ENCODE peak calls at places on chromosomes 11 and 22, in nine cellular contexts. One of them, this sample, is unnamed.

GRCh38 chr11:104163100-104164027 is 583 bp downstream of the PDGFD start:
- DNase-seq in HuH-7.5: peak
- DNase-seq in mesendoderm: peak
- DNase-seq in adipocyte: peak
- DNase-seq in effector memory CD8-positive, alpha-beta T cell: peak
- DNase-seq in activated CD8-positive, alpha-beta memory T cell treated with anti-CD3 and anti-CD28 coated beads for 48 hours: no peak
- DNase-seq in activated CD4-positive, alpha-beta T cell treated with anti-CD3 and anti-CD28 coated beads for 48 hours: no peak
- DNase-seq in A673: no peak
- DNase-seq in kidney epithelial cell: no peak
- DNase-seq in this sample: peak

GRCh38 chr11:70934999-70935768 is 317.2 kb downstream of the SHANK2 start:
- DNase-seq in effector memory CD8-positive, alpha-beta T cell: no peak
- DNase-seq in activated CD8-positive, alpha-beta memory T cell treated with anti-CD3 and anti-CD28 coated beads for 48 hours: no peak
- DNase-seq in A673: no peak
- DNase-seq in HuH-7.5: no peak
- DNase-seq in adipocyte: peak
- DNase-seq in activated CD4-positive, alpha-beta T cell treated with anti-CD3 and anti-CD28 coated beads for 48 hours: no peak
- DNase-seq in mesendoderm: no peak
- DNase-seq in kidney epithelial cell: no peak
- DNase-seq in this sample: no peak

GRCh38 chr11:46465683-46466082 is 74.1 kb upstream of the CHRM4 start:
- DNase-seq in activated CD8-positive, alpha-beta memory T cell treated with anti-CD3 and anti-CD28 coated beads for 48 hours: no peak
- DNase-seq in mesendoderm: no peak
- DNase-seq in activated CD4-positive, alpha-beta T cell treated with anti-CD3 and anti-CD28 coated beads for 48 hours: no peak
- DNase-seq in A673: no peak
- DNase-seq in effector memory CD8-positive, alpha-beta T cell: no peak
- DNase-seq in adipocyte: no peak
- DNase-seq in kidney epithelial cell: no peak
- DNase-seq in HuH-7.5: no peak
- DNase-seq in this sample: no peak

GRCh38 chr11:70091651-70092050 is 13.5 kb downstream of the ANO1 start:
- DNase-seq in mesendoderm: no peak
- DNase-seq in kidney epithelial cell: no peak
- DNase-seq in HuH-7.5: no peak
- DNase-seq in A673: no peak
- DNase-seq in adipocyte: no peak
- DNase-seq in effector memory CD8-positive, alpha-beta T cell: no peak
- DNase-seq in activated CD4-positive, alpha-beta T cell treated with anti-CD3 and anti-CD28 coated beads for 48 hours: no peak
- DNase-seq in activated CD8-positive, alpha-beta memory T cell treated with anti-CD3 and anti-CD28 coated beads for 48 hours: no peak
- DNase-seq in this sample: no peak

GRCh38 chr11:59191899-59192298 is 20.0 kb downstream of the DTX4 start:
- DNase-seq in adipocyte: no peak
- DNase-seq in HuH-7.5: no peak
- DNase-seq in A673: no peak
- DNase-seq in kidney epithelial cell: no peak
- DNase-seq in activated CD4-positive, alpha-beta T cell treated with anti-CD3 and anti-CD28 coated beads for 48 hours: no peak
- DNase-seq in activated CD8-positive, alpha-beta memory T cell treated with anti-CD3 and anti-CD28 coated beads for 48 hours: no peak
- DNase-seq in mesendoderm: no peak
- DNase-seq in effector memory CD8-positive, alpha-beta T cell: no peak
- DNase-seq in this sample: no peak

GRCh38 chr11:64058494-64058893 is 22.8 kb downstream of the FLRT1 start:
- DNase-seq in effector memory CD8-positive, alpha-beta T cell: no peak
- DNase-seq in kidney epithelial cell: no peak
- DNase-seq in adipocyte: no peak
- DNase-seq in HuH-7.5: no peak
- DNase-seq in activated CD4-positive, alpha-beta T cell treated with anti-CD3 and anti-CD28 coated beads for 48 hours: no peak
- DNase-seq in activated CD8-positive, alpha-beta memory T cell treated with anti-CD3 and anti-CD28 coated beads for 48 hours: no peak
- DNase-seq in A673: no peak
- DNase-seq in mesendoderm: no peak
- DNase-seq in this sample: no peak

GRCh38 chr22:33864723-33865130 is 55.5 kb downstream of the LARGE1 start:
- DNase-seq in activated CD8-positive, alpha-beta memory T cell treated with anti-CD3 and anti-CD28 coated beads for 48 hours: no peak
- DNase-seq in activated CD4-positive, alpha-beta T cell treated with anti-CD3 and anti-CD28 coated beads for 48 hours: no peak
- DNase-seq in kidney epithelial cell: no peak
- DNase-seq in A673: no peak
- DNase-seq in mesendoderm: no peak
- DNase-seq in adipocyte: peak
- DNase-seq in effector memory CD8-positive, alpha-beta T cell: no peak
- DNase-seq in HuH-7.5: peak
- DNase-seq in this sample: no peak

GRCh38 chr11:19321351-19321750 is 80.6 kb upstream of the E2F8 start:
- DNase-seq in mesendoderm: no peak
- DNase-seq in kidney epithelial cell: no peak
- DNase-seq in adipocyte: no peak
- DNase-seq in A673: no peak
- DNase-seq in HuH-7.5: no peak
- DNase-seq in activated CD4-positive, alpha-beta T cell treated with anti-CD3 and anti-CD28 coated beads for 48 hours: no peak
- DNase-seq in effector memory CD8-positive, alpha-beta T cell: no peak
- DNase-seq in activated CD8-positive, alpha-beta memory T cell treated with anti-CD3 and anti-CD28 coated beads for 48 hours: no peak
- DNase-seq in this sample: no peak

GRCh38 chr22:19607198-19608113 is 83.2 kb upstream of the CLDN5 start:
- DNase-seq in HuH-7.5: no peak
- DNase-seq in effector memory CD8-positive, alpha-beta T cell: no peak
- DNase-seq in activated CD4-positive, alpha-beta T cell treated with anti-CD3 and anti-CD28 coated beads for 48 hours: peak
- DNase-seq in adipocyte: no peak
- DNase-seq in mesendoderm: no peak
- DNase-seq in activated CD8-positive, alpha-beta memory T cell treated with anti-CD3 and anti-CD28 coated beads for 48 hours: no peak
- DNase-seq in A673: no peak
- DNase-seq in kidney epithelial cell: no peak
- DNase-seq in this sample: no peak

GRCh38 chr22:18994780-18995711 is 59.0 kb upstream of the PRODH start:
- DNase-seq in HuH-7.5: peak
- DNase-seq in mesendoderm: peak
- DNase-seq in effector memory CD8-positive, alpha-beta T cell: no peak
- DNase-seq in A673: no peak
- DNase-seq in kidney epithelial cell: no peak
- DNase-seq in adipocyte: no peak
- DNase-seq in activated CD4-positive, alpha-beta T cell treated with anti-CD3 and anti-CD28 coated beads for 48 hours: no peak
- DNase-seq in activated CD8-positive, alpha-beta memory T cell treated with anti-CD3 and anti-CD28 coated beads for 48 hours: no peak
- DNase-seq in this sample: no peak

GRCh38 chr11:122234257-122234656 is 118.2 kb upstream of the BLID start:
- DNase-seq in mesendoderm: no peak
- DNase-seq in effector memory CD8-positive, alpha-beta T cell: no peak
- DNase-seq in adipocyte: no peak
- DNase-seq in activated CD8-positive, alpha-beta memory T cell treated with anti-CD3 and anti-CD28 coated beads for 48 hours: no peak
- DNase-seq in HuH-7.5: no peak
- DNase-seq in activated CD4-positive, alpha-beta T cell treated with anti-CD3 and anti-CD28 coated beads for 48 hours: no peak
- DNase-seq in A673: no peak
- DNase-seq in kidney epithelial cell: no peak
- DNase-seq in this sample: no peak

GRCh38 chr11:75386912-75387311 is 12.4 kb upstream of the RPS3 start:
- DNase-seq in mesendoderm: peak
- DNase-seq in kidney epithelial cell: no peak
- DNase-seq in adipocyte: no peak
- DNase-seq in activated CD4-positive, alpha-beta T cell treated with anti-CD3 and anti-CD28 coated beads for 48 hours: no peak
- DNase-seq in A673: no peak
- DNase-seq in HuH-7.5: no peak
- DNase-seq in activated CD8-positive, alpha-beta memory T cell treated with anti-CD3 and anti-CD28 coated beads for 48 hours: no peak
- DNase-seq in effector memory CD8-positive, alpha-beta T cell: no peak
- DNase-seq in this sample: no peak

GRCh38 chr11:3161309-3161708 is 3.8 kb downstream of the OSBPL5 start:
- DNase-seq in activated CD4-positive, alpha-beta T cell treated with anti-CD3 and anti-CD28 coated beads for 48 hours: no peak
- DNase-seq in effector memory CD8-positive, alpha-beta T cell: no peak
- DNase-seq in A673: no peak
- DNase-seq in HuH-7.5: no peak
- DNase-seq in activated CD8-positive, alpha-beta memory T cell treated with anti-CD3 and anti-CD28 coated beads for 48 hours: no peak
- DNase-seq in adipocyte: peak
- DNase-seq in kidney epithelial cell: no peak
- DNase-seq in mesendoderm: no peak
- DNase-seq in this sample: peak

GRCh38 chr11:86869966-86870570 is 69.7 kb downstream of the PRSS23 start:
- DNase-seq in A673: peak
- DNase-seq in HuH-7.5: peak
- DNase-seq in adipocyte: peak
- DNase-seq in activated CD8-positive, alpha-beta memory T cell treated with anti-CD3 and anti-CD28 coated beads for 48 hours: peak
- DNase-seq in activated CD4-positive, alpha-beta T cell treated with anti-CD3 and anti-CD28 coated beads for 48 hours: peak
- DNase-seq in effector memory CD8-positive, alpha-beta T cell: peak
- DNase-seq in mesendoderm: peak
- DNase-seq in kidney epithelial cell: peak
- DNase-seq in this sample: peak

GRCh38 chr11:110991621-110992355 is 253.7 kb upstream of the POU2AF2 start:
- DNase-seq in HuH-7.5: no peak
- DNase-seq in activated CD4-positive, alpha-beta T cell treated with anti-CD3 and anti-CD28 coated beads for 48 hours: no peak
- DNase-seq in mesendoderm: peak
- DNase-seq in effector memory CD8-positive, alpha-beta T cell: no peak
- DNase-seq in A673: no peak
- DNase-seq in activated CD8-positive, alpha-beta memory T cell treated with anti-CD3 and anti-CD28 coated beads for 48 hours: no peak
- DNase-seq in adipocyte: peak
- DNase-seq in kidney epithelial cell: no peak
- DNase-seq in this sample: peak

GRCh38 chr11:112697371-112697770 is 263.8 kb upstream of the NCAM1 start:
- DNase-seq in HuH-7.5: no peak
- DNase-seq in mesendoderm: no peak
- DNase-seq in adipocyte: no peak
- DNase-seq in kidney epithelial cell: no peak
- DNase-seq in activated CD4-positive, alpha-beta T cell treated with anti-CD3 and anti-CD28 coated beads for 48 hours: no peak
- DNase-seq in activated CD8-positive, alpha-beta memory T cell treated with anti-CD3 and anti-CD28 coated beads for 48 hours: no peak
- DNase-seq in A673: no peak
- DNase-seq in effector memory CD8-positive, alpha-beta T cell: no peak
- DNase-seq in this sample: no peak

GRCh38 chr11:783581-784015 is 6.3 kb downstream of the CEND1 start:
- DNase-seq in activated CD4-positive, alpha-beta T cell treated with anti-CD3 and anti-CD28 coated beads for 48 hours: no peak
- DNase-seq in adipocyte: peak
- DNase-seq in kidney epithelial cell: no peak
- DNase-seq in mesendoderm: peak
- DNase-seq in A673: peak
- DNase-seq in activated CD8-positive, alpha-beta memory T cell treated with anti-CD3 and anti-CD28 coated beads for 48 hours: no peak
- DNase-seq in HuH-7.5: no peak
- DNase-seq in effector memory CD8-positive, alpha-beta T cell: no peak
- DNase-seq in this sample: peak

GRCh38 chr11:131912127-131912526 is 541.7 kb downstream of the NTM start:
- DNase-seq in activated CD8-positive, alpha-beta memory T cell treated with anti-CD3 and anti-CD28 coated beads for 48 hours: no peak
- DNase-seq in effector memory CD8-positive, alpha-beta T cell: no peak
- DNase-seq in activated CD4-positive, alpha-beta T cell treated with anti-CD3 and anti-CD28 coated beads for 48 hours: no peak
- DNase-seq in A673: no peak
- DNase-seq in mesendoderm: no peak
- DNase-seq in kidney epithelial cell: no peak
- DNase-seq in HuH-7.5: no peak
- DNase-seq in adipocyte: no peak
- DNase-seq in this sample: no peak